ENCODE peak calls at places on chromosomes 1 and 21, in eight cellular contexts. One of them, this sample, is unnamed.

GRCh38 chr1:26278835-26279597 is 870 bp upstream of the SH3BGRL3 start:
- DNase-seq in coronary artery: no peak
- DNase-seq in ovary: no peak
- DNase-seq in fibroblast of pulmonary artery: peak
- DNase-seq in cardiac fibroblast: peak
- DNase-seq in pancreas: peak
- DNase-seq in astrocyte of the cerebellum: no peak
- DNase-seq in uterus: peak
- DNase-seq in this sample: no peak

GRCh38 chr1:230130172-230130944 is 63.3 kb downstream of the GALNT2 start:
- DNase-seq in fibroblast of pulmonary artery: no peak
- DNase-seq in pancreas: no peak
- DNase-seq in astrocyte of the cerebellum: no peak
- DNase-seq in uterus: no peak
- DNase-seq in coronary artery: no peak
- DNase-seq in cardiac fibroblast: no peak
- DNase-seq in ovary: no peak
- DNase-seq in this sample: no peak

GRCh38 chr1:18192182-18192581 is 84.6 kb downstream of the IGSF21 start:
- DNase-seq in astrocyte of the cerebellum: no peak
- DNase-seq in ovary: no peak
- DNase-seq in pancreas: no peak
- DNase-seq in cardiac fibroblast: no peak
- DNase-seq in coronary artery: no peak
- DNase-seq in fibroblast of pulmonary artery: no peak
- DNase-seq in uterus: no peak
- DNase-seq in this sample: no peak

GRCh38 chr1:96688737-96689136 is 32.8 kb upstream of the PTBP2 start:
- DNase-seq in ovary: no peak
- DNase-seq in uterus: no peak
- DNase-seq in pancreas: no peak
- DNase-seq in astrocyte of the cerebellum: no peak
- DNase-seq in coronary artery: no peak
- DNase-seq in fibroblast of pulmonary artery: peak
- DNase-seq in cardiac fibroblast: no peak
- DNase-seq in this sample: no peak

GRCh38 chr1:160956966-160957365 is 2.4 kb upstream of the ITLN2 start:
- DNase-seq in coronary artery: no peak
- DNase-seq in cardiac fibroblast: no peak
- DNase-seq in pancreas: no peak
- DNase-seq in uterus: no peak
- DNase-seq in ovary: no peak
- DNase-seq in astrocyte of the cerebellum: no peak
- DNase-seq in fibroblast of pulmonary artery: no peak
- DNase-seq in this sample: no peak

GRCh38 chr1:32200226-32201010 is at the start of gene CCDC28B:
- DNase-seq in cardiac fibroblast: peak
- DNase-seq in coronary artery: peak
- DNase-seq in uterus: peak
- DNase-seq in fibroblast of pulmonary artery: peak
- DNase-seq in ovary: peak
- DNase-seq in astrocyte of the cerebellum: no peak
- DNase-seq in pancreas: peak
- DNase-seq in this sample: peak

GRCh38 chr1:88036345-88036999 is 647.6 kb upstream of the PKN2 start:
- DNase-seq in cardiac fibroblast: no peak
- DNase-seq in astrocyte of the cerebellum: no peak
- DNase-seq in coronary artery: no peak
- DNase-seq in uterus: no peak
- DNase-seq in ovary: no peak
- DNase-seq in fibroblast of pulmonary artery: no peak
- DNase-seq in pancreas: no peak
- DNase-seq in this sample: no peak

GRCh38 chr1:25649505-25650218 is 33.1 kb downstream of the MAN1C1 start:
- DNase-seq in coronary artery: peak
- DNase-seq in ovary: no peak
- DNase-seq in uterus: no peak
- DNase-seq in fibroblast of pulmonary artery: no peak
- DNase-seq in astrocyte of the cerebellum: no peak
- DNase-seq in cardiac fibroblast: no peak
- DNase-seq in pancreas: no peak
- DNase-seq in this sample: no peak

GRCh38 chr1:63498106-63498505 is 24.9 kb downstream of the ITGB3BP start:
- DNase-seq in astrocyte of the cerebellum: no peak
- DNase-seq in ovary: no peak
- DNase-seq in uterus: no peak
- DNase-seq in fibroblast of pulmonary artery: no peak
- DNase-seq in coronary artery: no peak
- DNase-seq in cardiac fibroblast: no peak
- DNase-seq in pancreas: no peak
- DNase-seq in this sample: no peak

GRCh38 chr1:212108981-212109380 is 73.4 kb downstream of the DTL start:
- DNase-seq in coronary artery: no peak
- DNase-seq in pancreas: no peak
- DNase-seq in uterus: no peak
- DNase-seq in astrocyte of the cerebellum: peak
- DNase-seq in cardiac fibroblast: no peak
- DNase-seq in ovary: no peak
- DNase-seq in fibroblast of pulmonary artery: no peak
- DNase-seq in this sample: no peak

GRCh38 chr1:21262282-21263051 is 27.8 kb downstream of the ECE1 start:
- DNase-seq in uterus: peak
- DNase-seq in coronary artery: peak
- DNase-seq in ovary: peak
- DNase-seq in cardiac fibroblast: peak
- DNase-seq in fibroblast of pulmonary artery: peak
- DNase-seq in pancreas: peak
- DNase-seq in astrocyte of the cerebellum: peak
- DNase-seq in this sample: no peak

GRCh38 chr1:53731779-53732305 is 7.1 kb downstream of the GLIS1 start:
- DNase-seq in fibroblast of pulmonary artery: no peak
- DNase-seq in uterus: no peak
- DNase-seq in pancreas: no peak
- DNase-seq in cardiac fibroblast: no peak
- DNase-seq in ovary: no peak
- DNase-seq in coronary artery: no peak
- DNase-seq in astrocyte of the cerebellum: no peak
- DNase-seq in this sample: no peak

GRCh38 chr1:198350456-198350855 is 190.0 kb downstream of the ATP6V1G3 start:
- DNase-seq in uterus: no peak
- DNase-seq in cardiac fibroblast: no peak
- DNase-seq in fibroblast of pulmonary artery: no peak
- DNase-seq in ovary: no peak
- DNase-seq in astrocyte of the cerebellum: no peak
- DNase-seq in coronary artery: no peak
- DNase-seq in pancreas: no peak
- DNase-seq in this sample: no peak
- TF ChIP-seq CTCF in uterus: no peak
- TF ChIP-seq CTCF in cardiac fibroblast: peak
- TF ChIP-seq CTCF in fibroblast of pulmonary artery: peak
- TF ChIP-seq CTCF in ovary: no peak
- TF ChIP-seq CTCF in astrocyte of the cerebellum: no peak
- TF ChIP-seq CTCF in coronary artery: no peak
- TF ChIP-seq CTCF in pancreas: no peak
- TF ChIP-seq CTCF in this sample: no peak

DNA sequence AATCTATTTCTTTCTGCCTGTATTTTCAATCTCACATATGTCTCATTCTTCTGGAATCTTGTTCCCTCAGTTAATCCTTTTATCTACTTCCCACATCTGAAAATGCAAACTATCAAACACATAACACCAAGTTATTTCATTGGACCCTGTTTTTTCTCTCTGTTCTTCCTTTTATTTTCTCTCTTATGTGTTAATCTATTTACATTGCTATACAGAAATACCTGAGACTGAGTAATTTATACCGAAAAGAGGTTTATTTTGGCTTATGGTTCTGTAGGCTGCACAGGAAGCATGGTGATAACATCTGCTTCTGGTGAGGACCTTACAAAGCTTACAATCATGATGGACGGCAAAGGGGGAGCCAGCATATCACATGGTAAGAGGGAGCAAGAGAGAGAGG is 247.6 kb downstream of the TGFB2 start:
- DNase-seq in pancreas: no peak
- DNase-seq in fibroblast of pulmonary artery: no peak
- DNase-seq in ovary: no peak
- DNase-seq in cardiac fibroblast: no peak
- DNase-seq in astrocyte of the cerebellum: no peak
- DNase-seq in uterus: no peak
- DNase-seq in coronary artery: no peak
- DNase-seq in this sample: no peak
- TF ChIP-seq CTCF in pancreas: no peak
- TF ChIP-seq CTCF in fibroblast of pulmonary artery: no peak
- TF ChIP-seq CTCF in ovary: no peak
- TF ChIP-seq CTCF in cardiac fibroblast: no peak
- TF ChIP-seq CTCF in astrocyte of the cerebellum: no peak
- TF ChIP-seq CTCF in uterus: no peak
- TF ChIP-seq CTCF in coronary artery: no peak
- TF ChIP-seq CTCF in this sample: no peak

DNA sequence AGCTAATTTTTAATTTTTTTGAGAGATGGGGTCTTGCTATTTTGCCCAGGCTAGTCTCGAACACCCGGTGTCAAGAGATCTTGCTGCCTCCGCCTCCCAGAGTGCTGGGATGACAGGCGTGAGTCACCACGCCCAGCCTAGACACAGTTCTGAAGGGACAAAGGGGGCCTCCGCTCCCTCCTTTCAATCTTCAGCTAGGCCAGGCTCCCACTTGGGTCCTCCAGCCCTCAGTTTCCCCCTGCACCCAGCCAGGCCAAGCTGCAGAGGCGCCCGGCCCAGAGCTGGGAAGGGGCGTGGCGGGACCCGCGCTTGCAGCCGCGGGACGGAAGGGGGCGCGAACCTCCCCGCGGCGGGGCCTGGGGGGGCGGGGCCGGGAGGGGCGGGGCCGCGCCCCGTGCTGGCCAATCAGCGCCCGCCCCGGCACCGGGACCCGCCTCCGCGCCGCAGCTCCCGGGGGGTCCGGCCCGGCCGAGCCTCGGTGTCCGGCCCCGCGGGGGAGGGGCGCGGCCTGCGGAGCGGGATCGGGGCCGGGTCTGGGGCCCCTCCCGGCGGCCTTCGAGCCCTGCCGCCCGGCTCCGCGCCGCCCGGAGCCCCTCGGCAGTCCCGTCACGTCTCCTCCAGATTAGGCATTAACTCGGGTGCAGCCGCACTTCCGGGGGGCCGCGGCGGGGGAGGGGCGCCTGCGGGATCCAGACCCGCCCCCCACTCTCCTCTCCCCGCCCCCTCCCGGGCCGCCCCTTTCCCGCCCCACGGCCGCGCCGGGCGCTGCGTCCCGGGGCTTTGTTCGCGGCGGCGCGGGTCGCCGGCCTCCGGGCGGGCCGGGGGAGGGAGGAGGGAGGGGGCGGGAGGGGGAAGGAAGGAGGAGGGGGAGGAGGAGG is 559 bp upstream of the AGRN start:
- DNase-seq in cardiac fibroblast: peak
- DNase-seq in ovary: peak
- DNase-seq in coronary artery: no peak
- DNase-seq in uterus: peak
- DNase-seq in astrocyte of the cerebellum: peak
- DNase-seq in fibroblast of pulmonary artery: peak
- DNase-seq in pancreas: peak
- DNase-seq in this sample: peak
- TF ChIP-seq CTCF in cardiac fibroblast: peak
- TF ChIP-seq CTCF in ovary: peak
- TF ChIP-seq CTCF in coronary artery: no peak
- TF ChIP-seq CTCF in uterus: peak
- TF ChIP-seq CTCF in astrocyte of the cerebellum: peak
- TF ChIP-seq CTCF in fibroblast of pulmonary artery: peak
- TF ChIP-seq CTCF in pancreas: peak
- TF ChIP-seq CTCF in this sample: peak

GRCh38 chr1:22665752-22666151 is 12.7 kb downstream of the C1QB start:
- DNase-seq in uterus: no peak
- DNase-seq in fibroblast of pulmonary artery: peak
- DNase-seq in cardiac fibroblast: peak
- DNase-seq in coronary artery: no peak
- DNase-seq in astrocyte of the cerebellum: no peak
- DNase-seq in pancreas: no peak
- DNase-seq in ovary: peak
- DNase-seq in this sample: no peak
- TF ChIP-seq CTCF in uterus: no peak
- TF ChIP-seq CTCF in fibroblast of pulmonary artery: peak
- TF ChIP-seq CTCF in cardiac fibroblast: peak
- TF ChIP-seq CTCF in coronary artery: no peak
- TF ChIP-seq CTCF in astrocyte of the cerebellum: peak
- TF ChIP-seq CTCF in pancreas: no peak
- TF ChIP-seq CTCF in ovary: peak
- TF ChIP-seq CTCF in this sample: peak

GRCh38 chr21:44444286-44444931 is 10.9 kb upstream of the LRRC3 start:
- DNase-seq in coronary artery: no peak
- DNase-seq in pancreas: no peak
- DNase-seq in fibroblast of pulmonary artery: no peak
- DNase-seq in uterus: no peak
- DNase-seq in ovary: no peak
- DNase-seq in cardiac fibroblast: no peak
- DNase-seq in astrocyte of the cerebellum: no peak
- DNase-seq in this sample: no peak
- TF ChIP-seq CTCF in coronary artery: no peak
- TF ChIP-seq CTCF in pancreas: no peak
- TF ChIP-seq CTCF in fibroblast of pulmonary artery: peak
- TF ChIP-seq CTCF in uterus: no peak
- TF ChIP-seq CTCF in ovary: no peak
- TF ChIP-seq CTCF in cardiac fibroblast: peak
- TF ChIP-seq CTCF in astrocyte of the cerebellum: no peak
- TF ChIP-seq CTCF in this sample: no peak

GRCh38 chr1:234899041-234899787 is 229.4 kb downstream of the TOMM20 start:
- DNase-seq in astrocyte of the cerebellum: no peak
- DNase-seq in fibroblast of pulmonary artery: peak
- DNase-seq in coronary artery: no peak
- DNase-seq in cardiac fibroblast: peak
- DNase-seq in ovary: no peak
- DNase-seq in pancreas: peak
- DNase-seq in uterus: no peak
- DNase-seq in this sample: no peak
- TF ChIP-seq CTCF in astrocyte of the cerebellum: no peak
- TF ChIP-seq CTCF in fibroblast of pulmonary artery: no peak
- TF ChIP-seq CTCF in coronary artery: no peak
- TF ChIP-seq CTCF in cardiac fibroblast: no peak
- TF ChIP-seq CTCF in ovary: no peak
- TF ChIP-seq CTCF in pancreas: no peak
- TF ChIP-seq CTCF in uterus: no peak
- TF ChIP-seq CTCF in this sample: no peak

This sample was measured in mesothelial cell of epicardium.